ENCODE peak calls at places on chromosomes 16 and 17, in four cellular contexts. A is activated CD4-positive, alpha-beta T cell treated with anti-CD3 and anti-CD28 coated beads, Interleukin-2, amount 50 U/mL, for 48 hours; K is astrocyte of the spinal cord; X is stimulated activated naive CD8-positive, alpha-beta T cell treated with anti-CD3 and anti-CD28 coated beads, Interleukin-15, amount 100 ng/mL, for 72 hours. E is an unnamed sample.

GRCh38 chr16:80375973-80376372 is 164.8 kb upstream of the DYNLRB2 start:
- DNase-seq in A (no peak), K (peak), X (no peak), E (no peak)

GRCh38 chr17:80261159-80261894 is 675 bp downstream of the RNF213 start:
- DNase-seq in A (peak), K (peak), X (peak), E (peak)

GRCh38 chr17:41367426-41368075 is 2.1 kb downstream of the KRT33B start:
- DNase-seq in A (no peak), K (peak), X (no peak), E (peak)

GRCh38 chr16:4734730-4735575 is 616 bp downstream of the DNAAF8 start:
- DNase-seq in A (peak), K (peak), X (peak), E (peak)

GRCh38 chr16:85323230-85323960 is 211.1 kb upstream of the CIBAR2 start:
- DNase-seq in A (no peak), K (no peak), X (no peak), E (no peak)

GRCh38 chr17:3969963-3970362 is 5.7 kb upstream of the ATP2A3 start:
- DNase-seq in A (no peak), K (no peak), X (no peak), E (no peak)

GRCh38 chr17:82893779-82894178 is 54.0 kb upstream of the ZNF750 start:
- DNase-seq in A (no peak), K (peak), X (no peak), E (no peak)

GRCh38 chr17:76736349-76737081 is 616 bp downstream of the SRSF2 start:
- DNase-seq in A (peak), K (peak), X (peak), E (peak)

GRCh38 chr17:44065668-44066203 is 735 bp downstream of the LSM12 start:
- DNase-seq in A (peak), K (peak), X (no peak), E (no peak)

GRCh38 chr16:57284206-57284951 is at the start of gene PLLP:
- DNase-seq in A (peak), K (no peak), X (peak), E (peak)

GRCh38 chr16:87453326-87453725 is 39.5 kb downstream of the ZCCHC14 start:
- DNase-seq in A (no peak), K (no peak), X (no peak), E (no peak)

GRCh38 chr17:69455040-69455439 is 40.5 kb downstream of the MAP2K6 start:
- DNase-seq in A (no peak), K (no peak), X (no peak), E (no peak)

GRCh38 chr16:48862087-48862532 is 252.1 kb upstream of the N4BP1 start:
- DNase-seq in A (no peak), K (peak), X (no peak), E (peak)

GRCh38 chr17:33990943-33991706 is 264.0 kb upstream of the CCL2 start:
- DNase-seq in A (no peak), K (no peak), X (no peak), E (peak)

GRCh38 chr17:1997587-1998425 is 27.3 kb downstream of the RTN4RL1 start:
- DNase-seq in A (no peak), K (no peak), X (no peak), E (no peak)

GRCh38 chr17:27751166-27751565 is 49.2 kb downstream of the NOS2 start:
- DNase-seq in A (no peak), K (no peak), X (no peak), E (no peak)

GRCh38 chr16:23434380-23434779 is 18.6 kb downstream of the COG7 start:
- DNase-seq in A (no peak), K (peak), X (peak), E (peak)

GRCh38 chr16:85564277-85565051 is 48.7 kb upstream of the GSE1 start:
- DNase-seq in A (peak), K (no peak), X (peak), E (no peak)

GRCh38 chr17:57422574-57423164 is 166.3 kb downstream of the MSI2 start:
- DNase-seq in A (peak), K (peak), X (no peak), E (peak)

GRCh38 chr17:37168731-37169353 is 206.9 kb upstream of the C17orf78 start:
- DNase-seq in A (no peak), K (no peak), X (no peak), E (no peak)

GRCh38 chr17:80263253-80264047 is 2.8 kb downstream of the RNF213 start:
- DNase-seq in A (peak), K (peak), X (peak), E (no peak)

GRCh38 chr17:17494499-17495447 is 1.4 kb downstream of the RASD1 start:
- DNase-seq in A (peak), K (peak), X (no peak), E (no peak)

GRCh38 chr17:19904924-19905323 is 37.2 kb upstream of the ULK2 start:
- DNase-seq in A (no peak), K (no peak), X (no peak), E (no peak)

GRCh38 chr16:81451753-81452680 is 7.4 kb downstream of the CMIP start:
- DNase-seq in A (peak), K (no peak), X (peak), E (no peak)

GRCh38 chr17:73455767-73456166 is 144.0 kb upstream of the CDC42EP4 start:
- DNase-seq in A (no peak), K (no peak), X (no peak), E (no peak)

GRCh38 chr17:17635126-17635525 is 43.6 kb upstream of the PEMT start:
- DNase-seq in A (no peak), K (no peak), X (no peak), E (no peak)

GRCh38 chr17:19336938-19337711 is 25.4 kb downstream of the B9D1 start:
- DNase-seq in A (no peak), K (no peak), X (no peak), E (no peak)

GRCh38 chr16:85900031-85900792 is 1.2 kb downstream of the IRF8 start:
- DNase-seq in A (no peak), K (no peak), X (no peak), E (no peak)

GRCh38 chr17:40304464-40304863 is 4.5 kb upstream of the RARA start:
- DNase-seq in A (no peak), K (peak), X (no peak), E (peak)

GRCh38 chr16:80144191-80144590 is 396.6 kb upstream of the DYNLRB2 start:
- DNase-seq in A (no peak), K (peak), X (no peak), E (no peak)

GRCh38 chr16:81920498-81920897 is 90.8 kb downstream of the SDR42E1 start:
- DNase-seq in A (no peak), K (no peak), X (no peak), E (no peak)

E was measured in A172.